ENCODE peak calls at places on chromosomes 7 and 10, in seven cellular contexts. F is stomach, Z is tibial artery, D is SJSA1, T is neuronal stem cell, K is GM23338, C is suprapubic skin. U is an unnamed sample.

GRCh38 chr7:27174077-27175004 is at the start of gene HOXA10:
- DNase-seq in F (peak; percentile 22), Z (peak; percentile 86), D (peak; percentile 79), T (no peak), K (peak; percentile 41), C (peak; percentile 85), U (no peak)

GRCh38 chr10:63429280-63429679 is 36.5 kb downstream of the JMJD1C start:
- DNase-seq in F (no peak), Z (no peak), D (no peak), T (no peak), K (no peak), C (no peak), U (no peak)

GRCh38 chr10:11704087-11704486 is 38.1 kb upstream of the ECHDC3 start:
- DNase-seq in F (no peak), Z (no peak), D (no peak), T (no peak), K (no peak), C (no peak), U (no peak)

GRCh38 chr7:137992738-137993394 is 9.0 kb downstream of the CREB3L2 start:
- DNase-seq in F (no peak), Z (peak; percentile 81), D (peak; percentile 77), T (no peak), K (no peak), C (peak; percentile 88), U (no peak)

GRCh38 chr10:36608866-36609265 is 516.5 kb upstream of the ANKRD30A start:
- DNase-seq in F (no peak), Z (no peak), D (peak; percentile 66), T (no peak), K (no peak), C (no peak), U (no peak)

GRCh38 chr7:133021196-133021595 is 60.7 kb downstream of the CHCHD3 start:
- DNase-seq in F (no peak), Z (no peak), D (no peak), T (no peak), K (peak; percentile 58), C (no peak), U (no peak)

GRCh38 chr7:36658603-36659516 is 65.4 kb downstream of the AOAH start:
- DNase-seq in F (no peak), Z (no peak), D (peak; percentile 89), T (peak; percentile 89), K (peak; percentile 45), C (no peak), U (peak; percentile 10)

GRCh38 chr7:106901870-106902441 is 36.9 kb downstream of the PIK3CG start:
- DNase-seq in F (no peak), Z (no peak), D (no peak), T (no peak), K (no peak), C (no peak), U (no peak)

GRCh38 chr10:6920072-6921019 is 340.3 kb upstream of the PRKCQ start:
- DNase-seq in F (peak; percentile 82), Z (peak; percentile 68), D (no peak), T (peak; percentile 48), K (peak; percentile 92), C (no peak), U (no peak)

GRCh38 chr10:28910960-28911359 is 233.6 kb downstream of the BAMBI start:
- DNase-seq in F (no peak), Z (no peak), D (peak; percentile 82), T (no peak), K (no peak), C (no peak), U (no peak)

GRCh38 chr10:49766484-49766883 is 4.4 kb upstream of the OGDHL start:
- DNase-seq in F (no peak), Z (no peak), D (no peak), T (no peak), K (no peak), C (no peak), U (no peak)

GRCh38 chr10:13349776-13350274 is 1.7 kb upstream of the SEPHS1 start:
- DNase-seq in F (peak; percentile 37), Z (peak; percentile 79), D (peak; percentile 34), T (no peak), K (peak; percentile 97), C (no peak), U (no peak)

GRCh38 chr10:126508535-126509040 is 120.3 kb upstream of the ADAM12 start:
- DNase-seq in F (no peak), Z (no peak), D (no peak), T (no peak), K (peak; percentile 8), C (no peak), U (no peak)

GRCh38 chr7:7228472-7228871 is 46.1 kb downstream of the C1GALT1 start:
- DNase-seq in F (no peak), Z (no peak), D (no peak), T (no peak), K (no peak), C (no peak), U (no peak)

GRCh38 chr7:111029574-111030357 is 61.2 kb upstream of the LRRN3 start:
- DNase-seq in F (no peak), Z (no peak), D (no peak), T (no peak), K (no peak), C (no peak), U (no peak)

GRCh38 chr10:113679463-113680171 is at the start of gene CASP7:
- DNase-seq in F (peak; percentile 81), Z (peak; percentile 85), D (peak; percentile 94), T (peak; percentile 82), K (peak; percentile 92), C (peak; percentile 88), U (no peak)

GRCh38 chr10:87844837-87845623 is 18.3 kb downstream of the KLLN start:
- DNase-seq in F (no peak), Z (no peak), D (peak; percentile 13), T (no peak), K (no peak), C (no peak), U (no peak)

GRCh38 chr10:37856881-37857286 is 526 bp downstream of the ZNF248 start:
- DNase-seq in F (peak; percentile 27), Z (no peak), D (no peak), T (no peak), K (peak; percentile 5), C (no peak), U (no peak)

GRCh38 chr10:6350609-6351008 is 147.9 kb downstream of the PFKFB3 start:
- DNase-seq in F (no peak), Z (no peak), D (no peak), T (no peak), K (no peak), C (no peak), U (no peak)

GRCh38 chr10:27746364-27747095 is 911 bp upstream of the MKX start:
- DNase-seq in F (no peak), Z (no peak), D (no peak), T (no peak), K (peak; percentile 47), C (no peak), U (no peak)

GRCh38 chr7:149742075-149742701 is 31.2 kb downstream of the ZNF467 start:
- DNase-seq in F (peak; percentile 74), Z (no peak), D (peak; percentile 59), T (peak; percentile 77), K (peak; percentile 94), C (no peak), U (no peak)

GRCh38 chr10:314381-314780 is 179.1 kb downstream of the ZMYND11 start:
- DNase-seq in F (no peak), Z (no peak), D (no peak), T (no peak), K (peak; percentile 10), C (no peak), U (peak; percentile 72)
- H3K4me1 ChIP-seq in F (no peaks in the 10 kb centered on the region), Z (no peaks in the 10 kb centered on the region), D (peaks cover 12% of the 10 kb centered on the region), T (no peaks in the 10 kb centered on the region), K (no peaks in the 10 kb centered on the region), C (no peaks in the 10 kb centered on the region), U (peaks cover 4% of the 10 kb centered on the region)

DNA sequence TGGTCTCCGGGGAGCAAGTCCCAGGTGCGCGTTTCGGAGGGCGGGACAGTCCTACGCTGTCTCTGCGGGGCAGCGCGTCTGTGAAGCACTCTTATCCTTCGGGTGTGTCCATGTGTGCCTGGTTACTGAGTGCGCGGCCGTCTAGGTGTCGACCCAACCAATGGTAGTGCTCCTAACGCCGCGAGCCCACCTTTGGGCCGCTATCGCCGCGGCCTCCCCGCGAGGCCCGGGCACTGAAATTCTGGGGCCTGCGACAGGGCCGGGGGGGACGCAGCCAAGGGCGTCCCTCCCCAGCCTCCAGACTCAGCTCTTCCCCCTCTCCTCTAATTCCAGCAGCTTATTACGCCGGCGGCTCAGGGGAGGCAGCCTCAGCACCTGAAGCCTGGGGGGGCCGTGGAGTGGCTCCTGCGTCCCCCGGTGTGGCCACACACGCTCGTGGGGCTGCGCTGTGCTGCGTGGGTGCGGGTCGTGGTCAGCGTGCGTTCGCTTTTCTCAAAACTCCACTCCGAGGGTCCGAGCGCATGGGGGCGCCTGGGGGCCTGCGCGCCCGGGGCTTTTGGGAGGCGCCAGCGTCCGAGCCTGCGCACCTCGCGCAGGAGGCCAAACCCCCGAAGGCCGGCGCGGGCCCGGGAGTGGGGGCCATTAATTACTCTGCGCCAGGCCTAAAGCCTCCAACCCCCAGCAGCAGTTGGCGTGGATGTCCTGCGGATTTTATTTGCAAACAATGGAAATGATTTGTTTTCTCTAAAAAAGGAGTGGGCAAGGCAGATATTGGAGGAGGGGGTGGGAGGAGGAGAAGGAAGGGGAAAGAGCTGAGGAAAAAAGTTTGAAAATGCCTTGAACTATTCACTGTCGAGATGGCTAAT is 3.0 kb upstream of the ZNF503 start:
- DNase-seq in F (peak; percentile 56), Z (peak; percentile 69), D (no peak), T (peak; percentile 58), K (peak; percentile 71), C (peak; percentile 86), U (no peak)
- H3K27ac ChIP-seq in F (peak overlapping the region; percentile 99), Z (no peak overlapping the region), D (no peak overlapping the region), T (no peak overlapping the region), K (no peak overlapping the region), C (peak overlapping the region; percentile 97), U (peak overlapping the region; percentile 99)

GRCh38 chr10:70497120-70497545 is 18.6 kb downstream of the PALD1 start:
- DNase-seq in F (no peak), Z (no peak), D (no peak), T (no peak), K (no peak), C (no peak), U (no peak)
- H3K4me1 ChIP-seq in F (peaks cover 9% of the 10 kb centered on the region), Z (peaks cover 13% of the 10 kb centered on the region), D (no peaks in the 10 kb centered on the region), T (peaks cover 22% of the 10 kb centered on the region), K (peaks cover 23% of the 10 kb centered on the region), C (peaks cover 18% of the 10 kb centered on the region), U (no peaks in the 10 kb centered on the region)

DNA sequence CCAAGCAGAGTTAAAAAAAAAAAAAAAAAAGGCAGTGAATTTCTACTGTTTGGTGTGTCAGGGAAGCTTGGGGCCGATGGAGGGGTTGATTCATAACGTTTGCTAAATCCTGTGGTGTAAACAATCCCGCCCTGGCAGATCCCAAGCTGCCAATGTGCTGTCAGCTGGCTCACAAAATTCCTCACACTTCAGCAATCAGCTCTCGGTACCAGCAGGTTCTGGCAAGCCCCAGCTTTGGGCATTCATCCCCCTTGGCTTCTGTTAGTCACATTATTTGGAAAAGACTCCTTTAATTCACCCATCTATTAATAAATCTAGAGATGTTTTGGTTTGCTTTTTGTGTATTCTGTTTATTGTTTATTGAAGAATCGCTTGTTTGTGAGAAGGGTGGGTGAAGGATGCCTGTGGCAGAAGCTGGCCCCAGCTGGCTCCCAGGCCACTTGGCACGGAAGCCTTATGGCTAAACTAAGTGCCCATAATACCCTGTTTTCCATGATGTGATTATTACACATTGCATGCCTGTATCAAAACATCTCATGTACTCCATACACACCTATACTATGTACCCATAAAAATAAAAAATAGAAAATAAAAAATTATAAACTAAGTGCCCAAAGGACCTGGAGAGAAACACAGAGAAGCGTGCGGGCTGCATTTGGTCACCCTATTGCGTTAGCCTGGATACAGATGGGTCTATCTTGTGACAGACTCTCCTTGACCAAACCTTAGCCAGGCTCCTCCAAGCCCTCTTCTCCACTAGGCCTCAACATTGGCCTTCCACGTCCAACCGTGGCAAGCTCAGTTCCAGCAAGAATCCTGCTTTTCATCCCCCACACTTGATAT is 245.5 kb downstream of the TNS3 start:
- DNase-seq in F (no peak), Z (peak; percentile 89), D (peak; percentile 76), T (no peak), K (no peak), C (peak; percentile 74), U (no peak)
- H3K27ac ChIP-seq in F (peak overlapping the region; percentile 23), Z (peak overlapping the region; percentile 62), D (peak overlapping the region; percentile 48), T (no peak overlapping the region), K (no peak overlapping the region), C (peak overlapping the region; percentile 26), U (peak overlapping the region; percentile 12)